ENCODE peak calls at places on chromosome 7, in eight cellular contexts. W, Q, H, B, I, C, F and Z are unnamed samples.

GRCh38 chr7:40826419-40827216 is 691.8 kb downstream of the SUGCT start:
- DNase-seq in Q (no peak), I (no peak), B (no peak), H (no peak), F (no peak), C (no peak), W (no peak), Z (no peak)

GRCh38 chr7:2173184-2173827 is 59.4 kb downstream of the MAD1L1 start:
- DNase-seq in W (no peak), Q (no peak), B (no peak), F (no peak), C (peak), H (no peak), I (no peak), Z (no peak)

GRCh38 chr7:133477786-133478185 is 224.9 kb downstream of the EXOC4 start:
- DNase-seq in F (no peak), I (no peak), W (no peak), Q (no peak), B (no peak), H (no peak), C (no peak), Z (no peak)

GRCh38 chr7:24965831-24966708 is 13.9 kb downstream of the OSBPL3 start:
- DNase-seq in I (peak), W (peak), H (no peak), F (no peak), B (peak), C (no peak), Q (peak), Z (peak)

GRCh38 chr7:3909128-3909527 is 608.1 kb downstream of the SDK1 start:
- DNase-seq in C (peak), H (no peak), Q (no peak), B (no peak), W (no peak), I (no peak), F (no peak), Z (no peak)

GRCh38 chr7:41336455-41336952 is 366.4 kb downstream of the INHBA start:
- DNase-seq in H (no peak), C (no peak), W (no peak), B (no peak), I (no peak), Q (no peak), F (no peak), Z (no peak)

GRCh38 chr7:48691788-48692187 is 232.6 kb upstream of the CDC14C start:
- DNase-seq in F (no peak), Q (no peak), I (no peak), H (no peak), B (no peak), W (no peak), C (no peak), Z (no peak)

GRCh38 chr7:42700376-42701327 is 211.2 kb downstream of the C7orf25 start:
- DNase-seq in W (no peak), C (no peak), B (no peak), Q (no peak), F (no peak), I (no peak), H (no peak), Z (no peak)

GRCh38 chr7:134737561-134738353 is 41.7 kb upstream of the CALD1 start:
- DNase-seq in F (no peak), H (peak), W (no peak), I (no peak), C (no peak), Q (no peak), B (no peak), Z (no peak)

GRCh38 chr7:123665896-123666295 is 10.2 kb downstream of the LMOD2 start:
- DNase-seq in C (no peak), B (no peak), F (no peak), Q (no peak), I (no peak), W (no peak), H (no peak), Z (no peak)

GRCh38 chr7:47743898-47744612 is 162.1 kb upstream of the TNS3 start:
- DNase-seq in W (no peak), H (no peak), I (no peak), B (no peak), C (no peak), Q (no peak), F (no peak), Z (no peak)

GRCh38 chr7:139827042-139827441 is 2.0 kb upstream of the TBXAS1 start:
- DNase-seq in C (no peak), B (no peak), Q (no peak), H (no peak), W (no peak), I (no peak), F (no peak), Z (no peak)

GRCh38 chr7:22586101-22586805 is 86.3 kb upstream of the STEAP1B start:
- DNase-seq in I (no peak), C (no peak), F (no peak), B (no peak), H (no peak), W (no peak), Q (no peak), Z (no peak)

GRCh38 chr7:104962781-104963180 is 51.2 kb upstream of the KMT2E start:
- DNase-seq in W (no peak), I (no peak), F (no peak), H (no peak), Q (no peak), C (no peak), B (no peak), Z (no peak)

GRCh38 chr7:141014091-141014490 is 661 bp downstream of the MRPS33 start:
- DNase-seq in H (no peak), I (no peak), F (no peak), B (no peak), C (peak), W (no peak), Q (peak), Z (no peak)

GRCh38 chr7:128827971-128828711 is 2.1 kb upstream of the FLNC start:
- DNase-seq in W (no peak), C (no peak), I (no peak), B (no peak), Q (no peak), H (peak), F (peak), Z (no peak)
- H3K4me3 ChIP-seq in W (no peak), C (no peak), I (no peak), B (no peak), Q (no peak), H (no peak), F (peak), Z (no peak)

GRCh38 chr7:156129589-156129988 is 317.3 kb upstream of the SHH start:
- DNase-seq in H (no peak), W (no peak), I (no peak), B (no peak), Q (no peak), F (no peak), C (no peak), Z (no peak)
- H3K27ac ChIP-seq in H (no peak), W (no peak), I (no peak), B (no peak), Q (no peak), F (no peak), C (no peak), Z (no peak)

DNA sequence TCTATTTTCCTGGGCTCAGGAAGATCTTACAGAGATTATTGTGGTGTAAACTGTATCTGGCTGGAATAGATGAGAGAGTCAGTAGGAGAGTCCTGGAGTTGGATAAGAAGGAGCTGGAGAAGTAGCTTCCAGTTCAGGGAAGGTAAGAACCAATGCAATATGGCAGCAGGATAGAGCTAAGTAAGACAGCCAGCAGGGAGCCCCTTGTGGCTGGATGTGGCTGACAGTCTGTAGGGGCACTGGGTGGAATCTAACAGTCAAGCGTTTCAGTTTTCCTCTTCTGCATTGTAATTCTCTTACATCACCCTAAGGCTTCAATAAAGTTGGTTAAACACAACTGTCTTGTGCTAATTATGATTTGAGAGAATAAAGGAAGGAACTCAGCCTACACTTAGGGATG is 105.8 kb upstream of the EEPD1 start:
- DNase-seq in I (no peak), H (no peak), F (no peak), B (no peak), Q (no peak), W (no peak), C (no peak), Z (no peak)
- TF ChIP-seq CTCF in I (no peak), H (no peak), F (no peak), B (no peak), Q (no peak), W (no peak), C (peak), Z (no peak)

GRCh38 chr7:159143780-159144755 is 599 bp downstream of the VIPR2 start:
- DNase-seq in H (no peak), B (no peak), C (peak), I (no peak), W (peak), F (no peak), Q (no peak), Z (no peak)
- H3K4me3 ChIP-seq in H (peak), B (peak), C (peak), I (peak), W (peak), F (peak), Q (peak), Z (peak)